ENCODE peak calls at places on chromosomes 2 and 18, in six cellular contexts. O is HCT116; Z is fibroblast of lung; R is HT1080; I is effector CD8-positive, alpha-beta T cell; T is KG1. A is an unnamed sample.

GRCh38 chr18:36744261-36744876 is 84.4 kb downstream of the TPGS2 start:
- DNase-seq in R (no peak), T (no peak), Z (peak), I (no peak), O (no peak), A (no peak)

GRCh38 chr2:227703280-227703732 is 14.5 kb downstream of the SLC19A3 start:
- DNase-seq in T (no peak), O (no peak), R (no peak), Z (peak), I (no peak), A (no peak)

GRCh38 chr2:96498023-96498431 is 7.1 kb downstream of the NEURL3 start:
- DNase-seq in R (no peak), T (no peak), Z (no peak), I (no peak), O (no peak), A (no peak)

GRCh38 chr2:163155279-163155883 is 316.8 kb upstream of the KCNH7 start:
- DNase-seq in O (peak), R (peak), Z (peak), I (no peak), T (peak), A (no peak)

GRCh38 chr2:40371525-40372277 is 80.2 kb downstream of the SLC8A1 start:
- DNase-seq in O (no peak), I (no peak), R (peak), Z (peak), T (no peak), A (no peak)

GRCh38 chr18:23020555-23021294 is 87.6 kb downstream of the RBBP8 start:
- DNase-seq in T (no peak), Z (no peak), O (no peak), I (no peak), R (no peak), A (no peak)

GRCh38 chr2:241855245-241855887 is 3.3 kb downstream of the PDCD1 start:
- DNase-seq in T (no peak), O (no peak), I (no peak), Z (no peak), R (no peak), A (no peak)

GRCh38 chr2:24721470-24721869 is 71.7 kb downstream of the PTRHD1 start:
- DNase-seq in Z (peak), R (peak), O (no peak), T (no peak), I (no peak), A (no peak)

GRCh38 chr2:16739778-16740581 is 74.3 kb upstream of the CYRIA start:
- DNase-seq in I (no peak), T (no peak), R (no peak), Z (no peak), O (no peak), A (no peak)

GRCh38 chr2:75558786-75559428 is 1.8 kb downstream of the EVA1A start:
- DNase-seq in T (no peak), R (peak), O (no peak), I (no peak), Z (peak), A (no peak)

GRCh38 chr2:202965810-202966454 is 48.7 kb upstream of the NBEAL1 start:
- DNase-seq in Z (peak), O (peak), T (no peak), I (no peak), R (peak), A (no peak)

GRCh38 chr2:118251427-118251826 is 163.2 kb downstream of the INSIG2 start:
- DNase-seq in I (no peak), Z (peak), O (no peak), R (no peak), T (no peak), A (no peak)

GRCh38 chr2:161651547-161651946 is 27.3 kb downstream of the SLC4A10 start:
- DNase-seq in O (no peak), Z (no peak), T (no peak), R (no peak), I (no peak), A (no peak)

GRCh38 chr2:70959851-70960832 is 18.3 kb upstream of the ANKRD53 start:
- DNase-seq in I (no peak), T (no peak), O (no peak), R (no peak), Z (no peak), A (no peak)

GRCh38 chr2:150698016-150698661 is 210.7 kb upstream of the RND3 start:
- DNase-seq in R (no peak), I (no peak), Z (peak), O (no peak), T (no peak), A (no peak)

GRCh38 chr2:135168119-135168872 is 116.2 kb downstream of the RAB3GAP1 start:
- DNase-seq in O (no peak), R (no peak), Z (no peak), T (no peak), I (no peak), A (no peak)

GRCh38 chr2:111116843-111117665 is 3.7 kb upstream of the BCL2L11 start:
- DNase-seq in O (peak), T (peak), Z (peak), I (peak), R (peak), A (peak)

GRCh38 chr2:188524519-188525113 is 232.9 kb downstream of the GULP1 start:
- DNase-seq in T (peak), O (peak), I (no peak), R (peak), Z (peak), A (no peak)

GRCh38 chr2:198337368-198337767 is 533.0 kb downstream of the PLCL1 start:
- DNase-seq in O (no peak), R (no peak), T (no peak), Z (no peak), I (no peak), A (no peak)

GRCh38 chr2:224927671-224928173 is 114.5 kb downstream of the DOCK10 start:
- DNase-seq in O (no peak), T (no peak), Z (peak), R (peak), I (peak), A (no peak)

GRCh38 chr18:77129150-77129551 is 3.4 kb downstream of the MBP start:
- DNase-seq in Z (peak), I (no peak), R (no peak), O (no peak), T (no peak), A (no peak)

GRCh38 chr2:72973566-72974435 is 56.5 kb downstream of the EMX1 start:
- DNase-seq in I (no peak), Z (peak), R (peak), O (peak), T (peak), A (peak)

GRCh38 chr2:133591164-133591563 is 22.9 kb upstream of the NCKAP5 start:
- DNase-seq in R (no peak), T (no peak), Z (peak), I (no peak), O (no peak), A (no peak)

GRCh38 chr2:235747868-235748144 is 254.0 kb downstream of the AGAP1 start:
- DNase-seq in R (no peak), I (no peak), O (no peak), Z (no peak), T (no peak), A (no peak)

GRCh38 chr18:66280470-66280869 is 323.4 kb downstream of the CDH19 start:
- DNase-seq in R (no peak), T (no peak), Z (no peak), O (no peak), I (no peak), A (no peak)

GRCh38 chr2:100422320-100422719 is 4.9 kb upstream of the CHST10 start:
- DNase-seq in Z (peak), T (no peak), I (no peak), R (peak), O (peak), A (peak)

GRCh38 chr2:21118302-21118920 is 5.4 kb upstream of the TDRD15 start:
- DNase-seq in T (no peak), R (peak), Z (peak), O (peak), I (no peak), A (no peak)

GRCh38 chr18:12857215-12857924 is 26.7 kb downstream of the PTPN2 start:
- DNase-seq in I (no peak), R (no peak), T (no peak), Z (no peak), O (no peak), A (no peak)

GRCh38 chr2:120984046-120984445 is 248.4 kb downstream of the GLI2 start:
- DNase-seq in Z (no peak), T (no peak), I (no peak), R (no peak), O (no peak), A (no peak)

GRCh38 chr2:240584486-240585031 is 2.0 kb upstream of the CAPN10 start:
- DNase-seq in Z (peak), T (no peak), R (peak), I (no peak), O (no peak), A (no peak)

GRCh38 chr2:23385351-23385747 is 370 bp downstream of the KLHL29 start:
- DNase-seq in I (no peak), T (no peak), O (no peak), R (peak), Z (peak), A (peak)

GRCh38 chr2:637804-638203 is 39.4 kb downstream of the TMEM18 start:
- DNase-seq in O (no peak), I (no peak), Z (no peak), T (no peak), R (no peak), A (no peak)

GRCh38 chr2:95316466-95317122 is 19.4 kb downstream of the KCNIP3 start:
- DNase-seq in I (no peak), T (no peak), O (no peak), R (peak), Z (peak), A (peak)

GRCh38 chr2:167965907-167966306 is 281.5 kb downstream of the STK39 start:
- DNase-seq in Z (no peak), T (no peak), I (no peak), R (no peak), O (no peak), A (no peak)

GRCh38 chr2:104746299-104746698 is 107.6 kb upstream of the POU3F3 start:
- DNase-seq in R (no peak), T (no peak), O (no peak), I (no peak), Z (no peak), A (no peak)

GRCh38 chr2:236499691-236500573 is 69.7 kb upstream of the ACKR3 start:
- DNase-seq in Z (peak), T (no peak), R (no peak), I (no peak), O (no peak), A (no peak)

GRCh38 chr2:213101686-213102460 is 49.5 kb downstream of the IKZF2 start:
- DNase-seq in O (no peak), Z (no peak), T (no peak), R (no peak), I (no peak), A (no peak)

GRCh38 chr2:197079414-197079813 is 152.9 kb upstream of the PGAP1 start:
- DNase-seq in O (no peak), T (no peak), I (no peak), Z (peak), R (no peak), A (no peak)

GRCh38 chr2:138922973-138923563 is 142.9 kb upstream of the NXPH2 start:
- DNase-seq in R (peak), I (no peak), Z (peak), T (peak), O (peak), A (no peak)

A was measured in H54.